ENCODE peak calls at places on chromosomes 7 and 10, in nine cellular contexts. I, F, S, B, O, N, A, M and U are unnamed samples.

GRCh38 chr10:20059084-20059835 is 243.0 kb downstream of the PLXDC2 start:
- DNase-seq in I (no peak), F (no peak), S (no peak), B (peak; percentile 70), O (no peak), N (no peak), A (no peak), M (no peak), U (no peak)

GRCh38 chr10:80196270-80196949 is 8.9 kb downstream of the ANXA11 start:
- DNase-seq in I (no peak), F (no peak), S (no peak), B (no peak), O (peak; percentile 80), N (no peak), A (peak; percentile 95), M (peak; percentile 80), U (peak; percentile 93)

GRCh38 chr7:44534501-44534900 is 6.6 kb downstream of the NPC1L1 start:
- DNase-seq in I (peak; percentile 75), F (no peak), S (no peak), B (peak; percentile 5), O (no peak), N (no peak), A (peak; percentile 72), M (no peak), U (peak; percentile 62)

GRCh38 chr7:81692146-81692905 is 77.5 kb downstream of the HGF start:
- DNase-seq in I (no peak), F (no peak), S (peak; percentile 53), B (no peak), O (no peak), N (no peak), A (no peak), M (no peak), U (no peak)

GRCh38 chr10:44925224-44925623 is 14.1 kb downstream of the TMEM72 start:
- DNase-seq in I (peak; percentile 84), F (no peak), S (no peak), B (no peak), O (no peak), N (no peak), A (peak; percentile 53), M (peak; percentile 54), U (no peak)

GRCh38 chr10:124916098-124916584 is 25.8 kb upstream of the ZRANB1 start:
- DNase-seq in I (peak; percentile 48), F (no peak), S (no peak), B (peak; percentile 32), O (no peak), N (no peak), A (no peak), M (no peak), U (no peak)

GRCh38 chr7:47581821-47582747 is at the start of gene TNS3:
- DNase-seq in I (peak; percentile 50), F (peak; percentile 60), S (no peak), B (peak; percentile 44), O (no peak), N (no peak), A (peak; percentile 86), M (peak; percentile 81), U (no peak)

GRCh38 chr7:134892002-134892693 is 94.2 kb upstream of the AGBL3 start:
- DNase-seq in I (no peak), F (no peak), S (peak; percentile 48), B (peak; percentile 81), O (no peak), N (no peak), A (no peak), M (no peak), U (no peak)

GRCh38 chr10:29676732-29677131 is 42.0 kb upstream of the SVIL start:
- DNase-seq in I (no peak), F (no peak), S (no peak), B (no peak), O (no peak), N (no peak), A (no peak), M (no peak), U (no peak)

GRCh38 chr7:100642534-100642907 is 1.2 kb upstream of the TFR2 start:
- DNase-seq in I (no peak), F (no peak), S (no peak), B (no peak), O (peak; percentile 51), N (no peak), A (no peak), M (no peak), U (no peak)

GRCh38 chr7:155517969-155518368 is 28.4 kb downstream of the CNPY1 start:
- DNase-seq in I (no peak), F (no peak), S (no peak), B (no peak), O (peak; percentile 37), N (no peak), A (no peak), M (no peak), U (no peak)

GRCh38 chr10:10677479-10677878 is 340.2 kb upstream of the CELF2 start:
- DNase-seq in I (peak; percentile 57), F (peak; percentile 57), S (peak; percentile 49), B (peak; percentile 91), O (no peak), N (no peak), A (peak; percentile 41), M (peak; percentile 76), U (peak; percentile 80)

DNA sequence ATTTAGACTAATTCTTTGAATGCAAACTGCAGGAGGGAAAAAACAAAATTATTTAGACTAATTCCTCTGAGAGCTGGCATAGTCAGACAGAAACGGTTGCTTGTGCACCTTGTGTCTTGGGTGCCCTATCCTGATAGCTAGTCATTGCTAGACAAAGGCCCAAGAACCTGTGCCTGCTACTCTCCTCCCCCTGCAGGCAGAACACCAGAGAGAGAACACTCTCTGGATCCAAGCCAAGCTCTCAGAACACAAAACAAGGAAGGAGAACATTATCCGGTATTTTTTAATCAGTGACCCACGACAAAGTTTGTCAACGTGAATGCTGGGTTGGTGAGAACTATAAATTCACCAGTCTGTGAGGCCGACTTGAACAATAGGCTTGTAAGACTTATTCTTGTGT is 18.9 kb upstream of the PPP1R9A start:
- DNase-seq in I (no peak), F (no peak), S (no peak), B (peak; percentile 14), O (no peak), N (no peak), A (peak; percentile 63), M (no peak), U (peak; percentile 59)
- TF ChIP-seq CTCF in I (no peak), F (peak; percentile 27), S (peak; percentile 6), B (no peak), O (no peak), N (no peak), A (peak; percentile 23), M (no peak), U (peak; percentile 19)

GRCh38 chr7:52273685-52274610 is 761.5 kb upstream of the POM121L12 start:
- DNase-seq in I (no peak), F (peak; percentile 18), S (no peak), B (no peak), O (no peak), N (no peak), A (no peak), M (no peak), U (no peak)
- TF ChIP-seq CTCF in I (no peak), F (no peak), S (no peak), B (no peak), O (no peak), N (no peak), A (no peak), M (no peak), U (no peak)

GRCh38 chr7:50276446-50276845 is 28.1 kb upstream of the IKZF1 start:
- DNase-seq in I (peak; percentile 71), F (no peak), S (no peak), B (no peak), O (no peak), N (no peak), A (no peak), M (no peak), U (no peak)

GRCh38 chr7:50281680-50282445 is 22.7 kb upstream of the IKZF1 start:
- DNase-seq in I (peak; percentile 78), F (no peak), S (no peak), B (no peak), O (peak; percentile 65), N (no peak), A (no peak), M (no peak), U (no peak)

GRCh38 chr7:50274361-50274760 is 30.2 kb upstream of the IKZF1 start:
- DNase-seq in I (peak; percentile 83), F (no peak), S (no peak), B (no peak), O (no peak), N (no peak), A (no peak), M (no peak), U (no peak)

GRCh38 chr7:50275430-50275829 is 29.1 kb upstream of the IKZF1 start:
- DNase-seq in I (no peak), F (no peak), S (no peak), B (no peak), O (no peak), N (no peak), A (no peak), M (no peak), U (no peak)

DNA sequence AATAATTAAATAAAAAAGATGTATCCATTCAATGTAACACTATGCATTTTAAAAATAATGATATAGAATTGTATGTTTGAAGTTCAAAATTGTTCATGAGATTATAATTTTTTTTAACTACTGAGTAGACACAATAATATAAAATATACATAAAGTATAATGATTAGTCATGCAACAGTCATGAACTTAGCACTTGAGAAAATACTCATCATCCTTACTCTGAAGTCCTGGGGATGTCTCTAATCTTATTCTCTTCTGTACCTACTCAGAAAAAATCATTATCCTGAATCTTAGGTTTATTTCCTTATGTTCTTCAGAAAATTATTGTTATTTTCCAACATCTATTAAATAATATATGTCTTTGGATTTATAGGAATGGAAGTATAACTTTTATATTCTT is 26.4 kb upstream of the IKZF1 start:
- DNase-seq in I (no peak), F (no peak), S (no peak), B (no peak), O (no peak), N (no peak), A (no peak), M (no peak), U (no peak)
- TF ChIP-seq CTCF in I (no peak), F (no peak), S (no peak), B (no peak), O (no peak), N (no peak), A (no peak), M (no peak), U (no peak)

GRCh38 chr7:74606101-74606908 is 51.2 kb upstream of the GTF2I start:
- DNase-seq in I (peak; percentile 66), F (peak; percentile 50), S (no peak), B (no peak), O (no peak), N (no peak), A (peak; percentile 42), M (peak; percentile 80), U (peak; percentile 46)

GRCh38 chr7:74612015-74612829 is 45.3 kb upstream of the GTF2I start:
- DNase-seq in I (peak; percentile 52), F (peak; percentile 17), S (no peak), B (no peak), O (no peak), N (no peak), A (peak; percentile 77), M (no peak), U (peak; percentile 85)

GRCh38 chr7:74604326-74605020 is 53.0 kb upstream of the GTF2I start:
- DNase-seq in I (no peak), F (peak; percentile 52), S (no peak), B (no peak), O (no peak), N (no peak), A (peak; percentile 68), M (peak; percentile 88), U (peak; percentile 41)

DNA sequence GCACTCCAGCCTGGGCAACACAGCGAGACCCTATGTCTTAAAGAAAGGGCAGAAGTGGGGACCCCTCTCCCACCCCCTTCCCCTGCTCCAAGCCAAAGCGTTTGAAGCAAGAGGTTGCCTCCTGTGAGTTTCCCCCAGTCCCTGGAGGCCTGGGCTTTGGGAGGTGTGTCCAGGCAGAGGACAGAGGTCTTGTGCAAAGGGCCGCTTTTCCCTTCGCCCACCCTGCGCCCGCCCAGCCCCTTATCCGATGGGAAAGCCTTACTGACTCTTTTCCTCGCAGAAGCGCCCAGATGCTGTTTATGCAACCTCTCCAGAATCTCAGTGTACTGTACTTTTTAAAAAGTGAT is 50.6 kb upstream of the GTF2I start:
- DNase-seq in I (no peak), F (no peak), S (no peak), B (no peak), O (no peak), N (no peak), A (no peak), M (no peak), U (no peak)
- TF ChIP-seq CTCF in I (no peak), F (no peak), S (no peak), B (no peak), O (no peak), N (no peak), A (no peak), M (no peak), U (no peak)